ENCODE peak calls at places on chromosomes 13 and 19, in four cellular contexts. U is breast epithelium, R is transverse colon, T is HL-60. I is an unnamed sample.

GRCh38 chr13:48969685-48970084 is 6.0 kb upstream of the FNDC3A start:
- DNase-seq in T (no peak), R (no peak), U (no peak), I (no peak)

GRCh38 chr13:101838305-101838835 is 385.9 kb downstream of the ITGBL1 start:
- DNase-seq in U (no peak), T (no peak), R (no peak), I (no peak)

GRCh38 chr19:36169084-36169760 is 17.0 kb upstream of the COX7A1 start:
- DNase-seq in U (no peak), T (no peak), R (peak), I (no peak)

GRCh38 chr19:16851031-16851712 is 22.0 kb downstream of the SIN3B start:
- DNase-seq in T (no peak), U (no peak), R (no peak), I (no peak)

GRCh38 chr19:13902993-13903555 is 2.8 kb downstream of the BRME1 start:
- DNase-seq in U (no peak), R (no peak), T (no peak), I (no peak)

GRCh38 chr19:43812689-43813088 is 10.4 kb upstream of the LYPD5 start:
- DNase-seq in T (no peak), U (no peak), R (no peak), I (no peak)

GRCh38 chr13:112928958-112929777 is 39.8 kb upstream of the MCF2L start:
- DNase-seq in T (no peak), U (no peak), R (peak), I (no peak)

GRCh38 chr19:32652893-32653625 is 21.9 kb downstream of the ANKRD27 start:
- DNase-seq in U (peak), T (no peak), R (peak), I (no peak)

GRCh38 chr13:50389726-50390125 is 374.5 kb downstream of the KCNRG start:
- DNase-seq in R (no peak), T (no peak), U (no peak), I (no peak)

DNA sequence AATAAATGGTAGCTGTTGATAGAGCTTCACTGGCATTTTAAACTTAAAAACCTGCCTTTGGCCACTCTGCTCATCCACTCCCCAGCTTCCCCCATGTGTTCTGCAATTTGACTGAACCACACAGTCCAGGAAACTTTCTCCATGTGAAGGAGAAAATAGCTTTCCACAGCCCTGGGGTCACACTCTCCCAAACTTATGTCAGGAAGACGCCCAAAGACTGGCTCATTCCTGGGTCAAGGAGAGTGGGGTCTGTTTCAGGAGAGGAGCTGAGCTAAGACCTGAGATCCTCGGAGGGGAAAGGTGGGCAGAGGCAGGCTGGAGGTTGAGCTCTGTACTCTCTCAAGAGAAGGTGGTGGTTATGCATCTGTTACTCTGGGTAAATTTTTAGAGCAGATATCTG is 48.7 kb upstream of the GPI start:
- DNase-seq in T (no peak), U (no peak), R (no peak), I (no peak)
- TF ChIP-seq POLR2AphosphoS5 in T (no peak), U (no peak), R (no peak), I (no peak)

GRCh38 chr19:5691205-5691929 is 1.3 kb downstream of the RPL36 start:
- DNase-seq in R (peak), U (peak), T (no peak), I (no peak)
- TF ChIP-seq POLR2AphosphoS5 in R (peak), U (no peak), T (no peak), I (peak)

GRCh38 chr19:11418166-11418517 is 972 bp downstream of the RGL3 start:
- DNase-seq in U (no peak), R (no peak), T (no peak), I (no peak)
- TF ChIP-seq POLR2AphosphoS5 in U (no peak), R (no peak), T (no peak), I (no peak)

GRCh38 chr19:34661357-34661756 is 15.6 kb downstream of the SCGB2B2 start:
- DNase-seq in T (no peak), U (no peak), R (no peak), I (no peak)
- TF ChIP-seq POLR2AphosphoS5 in T (no peak), U (no peak), R (no peak), I (no peak)

DNA sequence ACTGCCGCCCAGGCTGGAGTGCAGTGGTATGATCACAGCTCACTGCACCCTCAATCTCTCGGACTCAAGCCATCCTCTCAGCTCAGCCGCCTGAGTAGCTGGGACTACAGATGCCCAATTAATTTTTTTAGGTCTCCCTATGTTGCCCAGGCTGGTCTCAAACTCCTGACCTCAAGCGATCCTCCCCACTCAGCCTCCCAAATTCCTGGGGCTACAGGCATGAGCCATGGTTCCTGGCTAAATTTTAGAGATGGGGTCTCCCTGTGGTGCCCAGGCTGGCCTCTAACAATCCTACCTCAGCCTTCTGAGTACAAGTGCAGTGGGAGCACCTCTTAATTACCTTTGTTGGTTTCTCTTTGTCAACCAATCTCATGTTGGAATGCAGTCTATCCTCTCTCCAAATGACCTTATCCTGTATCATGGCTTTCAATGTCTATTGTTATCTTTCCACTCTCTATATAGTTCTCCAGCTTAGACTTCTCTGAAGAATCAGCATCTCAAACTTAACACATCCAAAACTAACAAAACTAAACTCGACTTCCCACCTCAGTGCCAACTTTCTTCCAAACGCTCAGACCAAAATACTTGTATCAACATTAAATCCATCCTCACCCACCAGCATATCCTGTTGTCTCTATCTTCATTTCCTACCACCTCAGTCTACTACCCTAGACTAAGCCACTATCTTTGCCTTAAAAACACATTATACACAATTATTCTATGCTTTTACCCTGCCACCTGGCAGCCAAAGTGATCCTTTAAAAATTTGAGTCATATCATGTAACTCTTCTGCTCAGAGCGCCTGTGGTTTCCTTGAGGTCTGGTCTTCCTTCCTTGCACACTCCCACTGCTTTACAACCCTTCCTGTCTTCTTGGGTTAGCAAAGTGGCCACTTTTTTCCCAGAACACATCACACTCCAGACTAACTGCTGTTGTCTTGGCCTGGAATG is 6.7 kb downstream of the TPT1 start:
- DNase-seq in R (no peak), U (no peak), T (no peak), I (no peak)
- TF ChIP-seq POLR2AphosphoS5 in R (no peak), U (no peak), T (peak), I (peak)